ENCODE peak calls at places on chromosome X, in four cellular contexts. Z is BE2C, A is cardiac muscle cell, K is endothelial cell. Q is an unnamed sample.

GRCh38 chrX:45274576-45274975 is 73.9 kb upstream of the DIPK2B start:
- DNase-seq in Z (no peak), A (no peak), K (no peak), Q (no peak)

GRCh38 chrX:51336584-51336983 is 4.0 kb downstream of the NUDT10 start:
- DNase-seq in Z (peak; percentile 15), A (peak; percentile 52), K (peak; percentile 2), Q (peak; percentile 56)

GRCh38 chrX:118255921-118256320 is 90.0 kb upstream of the WDR44 start:
- DNase-seq in Z (no peak), A (no peak), K (no peak), Q (no peak)

GRCh38 chrX:148691456-148691855 is 191.0 kb downstream of the AFF2 start:
- DNase-seq in Z (no peak), A (no peak), K (no peak), Q (no peak)

GRCh38 chrX:15566244-15566643 is 34.5 kb downstream of the ACE2 start:
- DNase-seq in Z (no peak), A (no peak), K (no peak), Q (no peak)

GRCh38 chrX:24145340-24146186 is 4.0 kb upstream of the ZFX start:
- DNase-seq in Z (no peak), A (no peak), K (no peak), Q (no peak)

GRCh38 chrX:134999469-134999868 is 8.7 kb downstream of the SMIM10 start:
- DNase-seq in Z (no peak), A (peak; percentile 25), K (no peak), Q (no peak)

GRCh38 chrX:19840899-19841648 is 46.3 kb downstream of the SH3KBP1 start:
- DNase-seq in Z (no peak), A (no peak), K (no peak), Q (no peak)

GRCh38 chrX:99469439-99469838 is 940.6 kb downstream of the PCDH19 start:
- DNase-seq in Z (no peak), A (no peak), K (no peak), Q (no peak)

GRCh38 chrX:40090050-40090804 is 7.5 kb downstream of the BCOR start:
- DNase-seq in Z (no peak), A (no peak), K (no peak), Q (peak; percentile 34)

GRCh38 chrX:129980540-129981206 is 1.8 kb upstream of the BCORL1 start:
- DNase-seq in Z (peak; percentile 20), A (peak; percentile 73), K (no peak), Q (peak; percentile 35)

GRCh38 chrX:123184199-123184857 is at the start of gene GRIA3:
- DNase-seq in Z (no peak), A (no peak), K (no peak), Q (peak; percentile 26)

GRCh38 chrX:148612431-148612830 is 112.0 kb downstream of the AFF2 start:
- DNase-seq in Z (no peak), A (no peak), K (no peak), Q (no peak)

GRCh38 chrX:149837167-149837566 is 43.8 kb upstream of the MAGEA8 start:
- DNase-seq in Z (no peak), A (no peak), K (no peak), Q (no peak)

GRCh38 chrX:149841929-149842328 is 39.1 kb upstream of the MAGEA8 start:
- DNase-seq in Z (no peak), A (no peak), K (no peak), Q (no peak)

GRCh38 chrX:149837639-149838038 is 43.3 kb upstream of the MAGEA8 start:
- DNase-seq in Z (no peak), A (no peak), K (no peak), Q (no peak)
- TF ChIP-seq CTCF in Z (no peak), A (no peak), K (no peak), Q (no peak)

GRCh38 chrX:9988762-9989161 is 21.6 kb downstream of the CLDN34 start:
- DNase-seq in Z (no peak), A (no peak), K (no peak), Q (no peak)
- TF ChIP-seq CTCF in Z (peak; percentile 6), A (peak; percentile 32), K (peak; percentile 43), Q (peak; percentile 66)

GRCh38 chrX:138708268-138708667 is 3.2 kb downstream of the FGF13 start:
- DNase-seq in Z (no peak), A (peak; percentile 58), K (no peak), Q (no peak)

GRCh38 chrX:138709886-138710285 is 1.6 kb downstream of the FGF13 start:
- DNase-seq in Z (no peak), A (peak; percentile 59), K (no peak), Q (no peak)

GRCh38 chrX:138710311-138710791 is 1.2 kb downstream of the FGF13 start:
- DNase-seq in Z (no peak), A (peak; percentile 47), K (peak; percentile 2), Q (peak; percentile 22)

GRCh38 chrX:138710866-138711331 is 618 bp downstream of the FGF13 start:
- DNase-seq in Z (no peak), A (peak; percentile 66), K (peak; percentile 29), Q (peak; percentile 17)

GRCh38 chrX:138711399-138712347 is at the start of gene FGF13:
- DNase-seq in Z (peak; percentile 8), A (peak; percentile 90), K (peak; percentile 46), Q (peak; percentile 50)
- TF ChIP-seq CTCF in Z (no peak), A (peak; percentile 8), K (no peak), Q (no peak)

GRCh38 chrX:151240237-151240636 is 63.9 kb downstream of the GPR50 start:
- DNase-seq in Z (no peak), A (no peak), K (no peak), Q (no peak)

GRCh38 chrX:151239748-151240147 is 63.4 kb downstream of the GPR50 start:
- DNase-seq in Z (no peak), A (no peak), K (no peak), Q (no peak)
- TF ChIP-seq CTCF in Z (no peak), A (no peak), K (no peak), Q (no peak)

DNA sequence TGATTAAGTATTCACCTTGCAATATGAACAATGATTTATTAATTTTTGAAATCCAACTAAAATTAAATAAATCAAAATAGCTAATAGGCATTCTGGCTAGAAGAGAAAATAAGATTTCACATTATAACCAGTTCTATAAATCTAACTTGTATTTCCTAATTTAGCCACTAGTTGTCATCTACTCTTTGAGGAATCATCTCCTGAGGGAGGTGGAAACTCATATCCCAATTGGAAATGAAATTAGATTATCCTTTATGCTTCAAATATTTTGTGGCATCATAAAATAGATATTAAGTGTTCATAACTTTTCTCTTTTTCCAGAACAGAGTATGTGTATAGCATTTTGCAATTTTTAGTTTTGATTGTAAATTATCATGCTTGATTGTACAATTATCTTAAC is 558.5 kb upstream of the DIAPH2 start:
- DNase-seq in Z (no peak), A (no peak), K (no peak), Q (no peak)
- TF ChIP-seq CTCF in Z (no peak), A (peak; percentile 3), K (peak; percentile 13), Q (no peak)

DNA sequence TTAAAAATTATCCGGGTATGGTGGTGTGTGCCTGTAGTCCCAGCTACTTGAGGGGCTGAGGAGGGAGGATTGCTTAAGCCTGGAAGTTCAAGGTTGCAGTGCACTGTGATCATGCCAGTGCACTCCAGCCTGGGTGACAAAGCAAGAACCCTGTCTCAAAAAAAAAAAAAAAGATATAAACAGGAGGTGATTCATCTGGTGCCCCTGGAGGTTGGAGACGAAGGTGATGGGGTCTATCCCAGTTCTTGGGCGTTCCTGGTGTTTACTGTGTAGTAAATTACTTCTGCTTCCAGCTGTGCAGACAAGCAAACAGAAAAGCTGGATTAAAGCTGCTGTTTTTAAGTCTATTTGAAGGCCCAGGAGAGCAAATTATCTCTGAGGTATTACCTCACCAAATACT is 19.9 kb downstream of the GPKOW start:
- DNase-seq in Z (no peak), A (no peak), K (no peak), Q (no peak)
- TF ChIP-seq CTCF in Z (no peak), A (no peak), K (no peak), Q (no peak)

GRCh38 chrX:136032370-136032769 is 47.1 kb downstream of the SLC9A6 start:
- DNase-seq in Z (no peak), A (no peak), K (no peak), Q (no peak)

GRCh38 chrX:136031626-136032025 is 46.4 kb downstream of the SLC9A6 start:
- DNase-seq in Z (no peak), A (no peak), K (no peak), Q (no peak)

GRCh38 chrX:136030357-136031225 is 45.4 kb downstream of the SLC9A6 start:
- DNase-seq in Z (no peak), A (peak; percentile 3), K (no peak), Q (no peak)

GRCh38 chrX:136028383-136028984 is 43.2 kb downstream of the SLC9A6 start:
- DNase-seq in Z (no peak), A (peak; percentile 39), K (no peak), Q (no peak)
- TF ChIP-seq CTCF in Z (peak; percentile 57), A (peak; percentile 46), K (peak; percentile 29), Q (peak; percentile 10)

Q was measured in testis.